ENCODE peak calls at places on chromosomes 7 and 10, in ten cellular contexts. G is CD8-positive, alpha-beta T cell; O is RWPE2; I is pancreas; S is sigmoid colon; Z is cardiac muscle cell; F is lung; U is upper lobe of left lung; K is stomach; B is psoas muscle. C is an unnamed sample.

GRCh38 chr7:93882481-93882880 is 8.1 kb downstream of the TFPI2 start:
- DNase-seq in B (no peak), U (no peak), Z (no peak), G (no peak), F (no peak), O (no peak), I (no peak), S (no peak), K (no peak), C (no peak)

GRCh38 chr10:117980755-117981525 is 65.8 kb downstream of the RAB11FIP2 start:
- DNase-seq in B (no peak), S (no peak), Z (no peak), F (no peak), G (no peak), K (no peak), I (no peak), U (no peak), O (no peak), C (no peak)

GRCh38 chr7:8125680-8126444 is 136.1 kb downstream of the ICA1 start:
- DNase-seq in B (no peak), I (no peak), S (no peak), F (no peak), U (no peak), Z (no peak), O (no peak), K (peak; percentile 38), G (peak; percentile 90), C (peak; percentile 69)

GRCh38 chr7:141355057-141355456 is 196.2 kb upstream of the AGK start:
- DNase-seq in F (no peak), G (no peak), B (no peak), I (no peak), Z (no peak), K (no peak), O (no peak), U (no peak), S (no peak), C (no peak)

GRCh38 chr7:84232653-84233052 is 38.1 kb upstream of the SEMA3A start:
- DNase-seq in G (no peak), Z (no peak), O (no peak), I (no peak), K (no peak), F (no peak), B (no peak), U (no peak), S (no peak), C (no peak)

GRCh38 chr7:116339564-116339963 is 129.2 kb downstream of the TES start:
- DNase-seq in K (no peak), B (no peak), O (no peak), I (no peak), F (no peak), S (no peak), U (no peak), Z (no peak), G (no peak), C (no peak)

GRCh38 chr7:124085168-124085567 is 52.3 kb upstream of the TMEM229A start:
- DNase-seq in S (no peak), B (no peak), I (peak; percentile 88), Z (no peak), G (no peak), F (no peak), K (peak; percentile 95), O (no peak), U (no peak), C (no peak)

GRCh38 chr10:86083206-86083605 is 283.4 kb downstream of the GRID1 start:
- DNase-seq in F (no peak), U (no peak), O (no peak), B (no peak), S (peak; percentile 15), I (no peak), G (no peak), K (peak; percentile 9), Z (no peak), C (no peak)

GRCh38 chr7:92831716-92832622 is 4.4 kb downstream of the CDK6 start:
- DNase-seq in F (no peak), K (no peak), B (no peak), I (no peak), Z (no peak), U (no peak), O (peak; percentile 47), G (no peak), S (no peak), C (no peak)

GRCh38 chr10:95247881-95248583 is 42.8 kb downstream of the PDLIM1 start:
- DNase-seq in F (peak; percentile 22), I (no peak), Z (peak; percentile 45), S (no peak), B (no peak), G (no peak), O (no peak), U (no peak), K (no peak), C (no peak)

GRCh38 chr7:79453558-79454324 is at the start of gene MAGI2:
- DNase-seq in K (peak; percentile 37), I (peak; percentile 31), G (peak; percentile 25), B (peak; percentile 91), U (peak; percentile 95), O (peak; percentile 41), Z (peak; percentile 78), S (peak; percentile 94), F (peak; percentile 77), C (peak; percentile 46)

DNA sequence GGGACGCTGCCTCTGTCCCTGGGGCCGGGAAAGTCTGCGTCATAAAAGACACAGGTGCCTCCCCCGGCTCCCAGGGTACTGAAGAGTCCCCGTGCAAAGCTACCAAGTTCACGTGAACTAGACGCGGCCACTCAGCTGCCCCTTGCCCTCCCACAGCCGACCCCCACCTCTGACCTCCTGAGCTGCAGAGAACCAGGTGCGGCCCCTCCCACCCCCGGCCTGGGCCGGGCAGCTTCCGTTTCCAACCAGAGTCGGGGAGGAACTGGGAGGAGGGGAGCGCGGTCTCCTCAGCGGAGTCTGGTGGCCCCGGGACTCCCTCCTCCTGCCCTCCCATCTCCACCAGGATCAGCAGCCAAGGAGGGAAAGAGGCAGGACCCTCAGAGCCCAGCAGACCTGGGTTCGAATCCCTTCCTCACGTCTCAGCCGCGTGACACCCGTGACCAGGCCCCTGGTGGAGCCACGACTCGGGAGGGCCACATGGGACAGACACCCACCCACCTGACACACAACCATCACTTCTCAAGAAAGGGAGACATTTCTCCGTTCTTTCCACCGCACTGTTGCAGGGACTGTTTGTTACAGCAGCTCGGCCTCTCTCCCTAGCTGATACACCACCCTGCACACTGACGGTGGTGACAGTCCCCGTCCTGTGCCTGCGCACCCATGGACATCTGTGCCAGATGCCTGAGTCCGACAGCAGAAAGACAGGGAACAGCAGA is 37.4 kb upstream of the PDGFA start:
- DNase-seq in U (peak; percentile 65), G (no peak), B (no peak), F (no peak), I (no peak), K (no peak), Z (no peak), S (no peak), O (no peak), C (no peak)
- H3K27ac ChIP-seq in U (no peak overlapping the region), G (no peak overlapping the region), B (no peak overlapping the region), F (no peak overlapping the region), I (no peak overlapping the region), K (no peak overlapping the region), Z (no peak overlapping the region), S (no peak overlapping the region), O (no peak overlapping the region), C (peak overlapping the region; percentile 91)

GRCh38 chr10:111108441-111108840 is 31.6 kb downstream of the ADRA2A start:
- DNase-seq in Z (no peak), S (no peak), B (no peak), G (no peak), I (no peak), F (no peak), U (no peak), K (no peak), O (no peak), C (no peak)

GRCh38 chr10:111107846-111108245 is 31.0 kb downstream of the ADRA2A start:
- DNase-seq in I (peak; percentile 68), Z (no peak), S (no peak), O (no peak), F (no peak), G (no peak), K (peak; percentile 52), U (no peak), B (no peak), C (no peak)

GRCh38 chr10:111107023-111107422 is 30.2 kb downstream of the ADRA2A start:
- DNase-seq in K (peak; percentile 62), S (peak; percentile 47), O (no peak), Z (no peak), G (no peak), U (no peak), F (no peak), B (no peak), I (peak; percentile 92), C (no peak)

GRCh38 chr10:111112333-111112732 is 35.5 kb downstream of the ADRA2A start:
- DNase-seq in F (no peak), K (no peak), U (no peak), G (no peak), S (no peak), B (no peak), I (no peak), Z (no peak), O (no peak), C (no peak)

DNA sequence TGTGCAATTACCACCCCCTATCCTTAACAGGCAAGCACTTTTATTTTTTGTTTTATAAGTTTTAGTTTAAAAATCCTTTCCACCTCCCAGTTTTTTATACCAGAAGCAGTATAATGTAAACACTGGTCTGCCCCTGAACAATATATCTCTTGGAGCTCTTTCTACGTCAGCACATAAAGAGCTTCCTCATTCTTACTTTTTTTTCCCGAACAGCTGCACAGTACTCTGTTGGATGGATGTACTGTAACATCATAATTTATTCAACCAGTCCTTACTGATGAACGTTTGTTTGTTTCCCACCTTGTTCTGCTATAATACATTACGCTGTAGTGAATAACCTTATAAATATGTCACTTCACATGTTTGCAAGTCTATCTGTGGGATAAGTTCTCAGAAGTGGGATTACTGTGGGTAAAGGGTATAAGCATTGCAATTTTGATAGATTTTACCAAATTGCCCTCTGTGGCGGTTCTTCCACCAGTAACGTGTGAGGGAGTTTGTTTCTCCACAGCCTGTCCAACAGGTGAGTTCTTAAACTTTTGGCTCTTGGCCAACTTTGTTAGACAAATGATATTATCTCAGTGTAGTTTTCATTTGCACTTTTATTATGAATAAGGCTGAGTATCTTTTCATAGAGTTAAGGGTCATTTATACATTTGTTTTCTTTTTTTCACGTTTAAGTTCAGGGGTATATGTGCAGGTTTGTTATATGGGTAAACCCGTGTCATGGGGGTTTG is 32.8 kb downstream of the ADRA2A start:
- DNase-seq in S (no peak), U (no peak), O (no peak), F (no peak), K (peak; percentile 9), B (no peak), Z (no peak), I (no peak), G (no peak), C (no peak)
- H3K4me1 ChIP-seq in S (no peaks in the 10 kb centered on the region), U (no peaks in the 10 kb centered on the region), O (no peaks in the 10 kb centered on the region), F (no peaks in the 10 kb centered on the region), K (peaks cover 5% of the 10 kb centered on the region), B (no peaks in the 10 kb centered on the region), Z (no peaks in the 10 kb centered on the region), I (peaks cover 19% of the 10 kb centered on the region), G (no peaks in the 10 kb centered on the region), C (no peaks in the 10 kb centered on the region)

GRCh38 chr10:57849726-57850357 is 417.9 kb downstream of the IPMK start:
- DNase-seq in Z (no peak), U (no peak), I (no peak), B (no peak), S (no peak), F (no peak), O (no peak), K (no peak), G (no peak), C (no peak)
- TF ChIP-seq CTCF in Z (peak; percentile 30), U (no peak), I (no peak), B (no peak), S (no peak), F (no peak), O (peak; percentile 76), K (no peak), G (no peak), C (peak; percentile 21)

GRCh38 chr7:134995239-134996096 is 9.2 kb downstream of the AGBL3 start:
- DNase-seq in S (no peak), I (no peak), O (no peak), K (no peak), B (no peak), U (no peak), Z (no peak), G (peak; percentile 61), F (no peak), C (no peak)
- H3K27ac ChIP-seq in S (peak overlapping the region; percentile 38), I (peak overlapping the region; percentile 57), O (no peak overlapping the region), K (peak overlapping the region; percentile 51), B (no peak overlapping the region), U (no peak overlapping the region), Z (peak overlapping the region; percentile 54), G (peak overlapping the region; percentile 73), F (no peak overlapping the region), C (peak overlapping the region; percentile 77)